ENCODE peak calls at places on chromosomes 3 and 15, in seven cellular contexts. One of them, this sample, is unnamed.

GRCh38 chr3:12663311-12663935 is 494 bp downstream of the RAF1 start:
- DNase-seq in left cardiac atrium: peak; percentile 58
- DNase-seq in activated naive CD4-positive, alpha-beta T cell: peak; percentile 47
- DNase-seq in NCI-H345: no peak
- DNase-seq in left colon: no peak
- DNase-seq in GM19239: no peak
- DNase-seq in erythroblast: no peak
- DNase-seq in this sample: peak; percentile 76

GRCh38 chr3:149026718-149027117 is 35.4 kb downstream of the GYG1 start:
- DNase-seq in left cardiac atrium: no peak
- DNase-seq in activated naive CD4-positive, alpha-beta T cell: no peak
- DNase-seq in NCI-H345: no peak
- DNase-seq in left colon: no peak
- DNase-seq in GM19239: no peak
- DNase-seq in erythroblast: no peak
- DNase-seq in this sample: no peak

GRCh38 chr3:64244011-64244942 is 19.0 kb upstream of the PRICKLE2 start:
- DNase-seq in left cardiac atrium: no peak
- DNase-seq in activated naive CD4-positive, alpha-beta T cell: no peak
- DNase-seq in NCI-H345: no peak
- DNase-seq in left colon: no peak
- DNase-seq in GM19239: no peak
- DNase-seq in erythroblast: no peak
- DNase-seq in this sample: no peak

GRCh38 chr3:185595520-185595919 is 9.4 kb downstream of the SENP2 start:
- DNase-seq in left cardiac atrium: no peak
- DNase-seq in activated naive CD4-positive, alpha-beta T cell: no peak
- DNase-seq in NCI-H345: no peak
- DNase-seq in left colon: no peak
- DNase-seq in GM19239: no peak
- DNase-seq in erythroblast: no peak
- DNase-seq in this sample: no peak

GRCh38 chr3:177591371-177591770 is 394.1 kb upstream of the TBL1XR1 start:
- DNase-seq in left cardiac atrium: no peak
- DNase-seq in activated naive CD4-positive, alpha-beta T cell: no peak
- DNase-seq in NCI-H345: no peak
- DNase-seq in left colon: no peak
- DNase-seq in GM19239: no peak
- DNase-seq in erythroblast: no peak
- DNase-seq in this sample: no peak

GRCh38 chr3:196666001-196666867 is 26.7 kb downstream of the NRROS start:
- DNase-seq in left cardiac atrium: no peak
- DNase-seq in activated naive CD4-positive, alpha-beta T cell: no peak
- DNase-seq in NCI-H345: peak; percentile 95
- DNase-seq in left colon: no peak
- DNase-seq in GM19239: no peak
- DNase-seq in erythroblast: no peak
- DNase-seq in this sample: no peak

GRCh38 chr3:197960694-197961581 is 921 bp downstream of the LMLN start:
- DNase-seq in left cardiac atrium: peak; percentile 37
- DNase-seq in activated naive CD4-positive, alpha-beta T cell: no peak
- DNase-seq in NCI-H345: no peak
- DNase-seq in left colon: no peak
- DNase-seq in GM19239: no peak
- DNase-seq in erythroblast: no peak
- DNase-seq in this sample: no peak

GRCh38 chr3:117105650-117106049 is 396.1 kb downstream of the TUSC7 start:
- DNase-seq in left cardiac atrium: no peak
- DNase-seq in activated naive CD4-positive, alpha-beta T cell: no peak
- DNase-seq in NCI-H345: no peak
- DNase-seq in left colon: no peak
- DNase-seq in GM19239: no peak
- DNase-seq in erythroblast: no peak
- DNase-seq in this sample: no peak

GRCh38 chr15:50275091-50275490 is 9.6 kb upstream of the HDC start:
- DNase-seq in left cardiac atrium: no peak
- DNase-seq in activated naive CD4-positive, alpha-beta T cell: no peak
- DNase-seq in NCI-H345: no peak
- DNase-seq in left colon: no peak
- DNase-seq in GM19239: no peak
- DNase-seq in erythroblast: no peak
- DNase-seq in this sample: no peak

GRCh38 chr3:22089284-22089683 is 338.3 kb upstream of the ZNF385D start:
- DNase-seq in left cardiac atrium: no peak
- DNase-seq in activated naive CD4-positive, alpha-beta T cell: no peak
- DNase-seq in NCI-H345: peak; percentile 45
- DNase-seq in left colon: no peak
- DNase-seq in GM19239: peak; percentile 1
- DNase-seq in erythroblast: peak; percentile 21
- DNase-seq in this sample: no peak

GRCh38 chr15:78242128-78242527 is 7.8 kb upstream of the ACSBG1 start:
- DNase-seq in left cardiac atrium: no peak
- DNase-seq in activated naive CD4-positive, alpha-beta T cell: no peak
- DNase-seq in NCI-H345: no peak
- DNase-seq in left colon: no peak
- DNase-seq in GM19239: no peak
- DNase-seq in erythroblast: peak; percentile 62
- DNase-seq in this sample: peak; percentile 36

GRCh38 chr3:187403768-187404270 is 35.6 kb downstream of the RTP4 start:
- DNase-seq in left cardiac atrium: no peak
- DNase-seq in activated naive CD4-positive, alpha-beta T cell: no peak
- DNase-seq in NCI-H345: no peak
- DNase-seq in left colon: no peak
- DNase-seq in GM19239: no peak
- DNase-seq in erythroblast: no peak
- DNase-seq in this sample: no peak

GRCh38 chr3:194512895-194513601 is 26.2 kb upstream of the ATP13A3 start:
- DNase-seq in left cardiac atrium: no peak
- DNase-seq in activated naive CD4-positive, alpha-beta T cell: no peak
- DNase-seq in NCI-H345: peak; percentile 80
- DNase-seq in left colon: no peak
- DNase-seq in GM19239: no peak
- DNase-seq in erythroblast: no peak
- DNase-seq in this sample: no peak

GRCh38 chr15:50189630-50190029 is 7.6 kb downstream of the SLC27A2 start:
- DNase-seq in left cardiac atrium: no peak
- DNase-seq in activated naive CD4-positive, alpha-beta T cell: no peak
- DNase-seq in NCI-H345: no peak
- DNase-seq in left colon: no peak
- DNase-seq in GM19239: no peak
- DNase-seq in erythroblast: peak; percentile 16
- DNase-seq in this sample: no peak

GRCh38 chr15:42854576-42854975 is 66.0 kb downstream of the TTBK2 start:
- DNase-seq in left cardiac atrium: no peak
- DNase-seq in activated naive CD4-positive, alpha-beta T cell: no peak
- DNase-seq in NCI-H345: no peak
- DNase-seq in left colon: no peak
- DNase-seq in GM19239: no peak
- DNase-seq in erythroblast: no peak
- DNase-seq in this sample: no peak

GRCh38 chr3:159137966-159138365 is 336.1 kb downstream of the MFSD1 start:
- DNase-seq in left cardiac atrium: no peak
- DNase-seq in activated naive CD4-positive, alpha-beta T cell: no peak
- DNase-seq in NCI-H345: no peak
- DNase-seq in left colon: no peak
- DNase-seq in GM19239: no peak
- DNase-seq in erythroblast: no peak
- DNase-seq in this sample: no peak